ENCODE peak calls at places on chromosomes 12 and 14, in five cellular contexts. E is fibroblast of mammary gland, X is H9, A is Calu3, M is foreskin fibroblast. S is an unnamed sample.

GRCh38 chr14:20855652-20856291 is 35.4 kb upstream of the RNASE3 start:
- DNase-seq in E (peak; percentile 70), X (peak; percentile 78), A (peak; percentile 62), M (peak; percentile 35), S (peak; percentile 58)

GRCh38 chr14:88166616-88167015 is 156.5 kb downstream of the KCNK10 start:
- DNase-seq in E (peak; percentile 8), X (no peak), A (peak; percentile 46), M (no peak), S (peak; percentile 7)

GRCh38 chr14:74551903-74552371 is 58.4 kb downstream of the ISCA2 start:
- DNase-seq in E (no peak), X (no peak), A (no peak), M (no peak), S (peak; percentile 41)

GRCh38 chr14:26828741-26829140 is 230.9 kb upstream of the NOVA1 start:
- DNase-seq in E (no peak), X (no peak), A (no peak), M (no peak), S (no peak)

GRCh38 chr14:91350813-91351507 is 66.7 kb downstream of the CCDC88C start:
- DNase-seq in E (peak; percentile 4), X (no peak), A (no peak), M (no peak), S (no peak)

GRCh38 chr14:64656986-64657385 is 47.2 kb upstream of the PLEKHG3 start:
- DNase-seq in E (peak; percentile 92), X (no peak), A (no peak), M (peak; percentile 68), S (peak; percentile 98)

GRCh38 chr12:51980051-51980808 is 26.5 kb upstream of the TAMALIN start:
- DNase-seq in E (peak; percentile 58), X (peak; percentile 69), A (peak; percentile 56), M (peak; percentile 50), S (peak; percentile 61)

GRCh38 chr12:94714378-94714777 is 64.0 kb upstream of the TMCC3 start:
- DNase-seq in E (peak; percentile 91), X (no peak), A (no peak), M (peak; percentile 56), S (no peak)

GRCh38 chr14:100417466-100417865 is 94.3 kb downstream of the SLC25A47 start:
- DNase-seq in E (peak; percentile 96), X (peak; percentile 89), A (peak; percentile 77), M (peak; percentile 92), S (peak; percentile 88)

GRCh38 chr14:50714452-50715073 is 46.5 kb upstream of the SAV1 start:
- DNase-seq in E (peak; percentile 61), X (no peak), A (peak; percentile 21), M (peak; percentile 22), S (peak; percentile 52)

GRCh38 chr12:49298160-49298559 is 3.2 kb downstream of the PRPH start:
- DNase-seq in E (no peak), X (no peak), A (peak; percentile 52), M (no peak), S (no peak)
- TF ChIP-seq CTCF in E (peak; percentile 5), X (no peak), A (no peak), M (no peak), S (no peak)

DNA sequence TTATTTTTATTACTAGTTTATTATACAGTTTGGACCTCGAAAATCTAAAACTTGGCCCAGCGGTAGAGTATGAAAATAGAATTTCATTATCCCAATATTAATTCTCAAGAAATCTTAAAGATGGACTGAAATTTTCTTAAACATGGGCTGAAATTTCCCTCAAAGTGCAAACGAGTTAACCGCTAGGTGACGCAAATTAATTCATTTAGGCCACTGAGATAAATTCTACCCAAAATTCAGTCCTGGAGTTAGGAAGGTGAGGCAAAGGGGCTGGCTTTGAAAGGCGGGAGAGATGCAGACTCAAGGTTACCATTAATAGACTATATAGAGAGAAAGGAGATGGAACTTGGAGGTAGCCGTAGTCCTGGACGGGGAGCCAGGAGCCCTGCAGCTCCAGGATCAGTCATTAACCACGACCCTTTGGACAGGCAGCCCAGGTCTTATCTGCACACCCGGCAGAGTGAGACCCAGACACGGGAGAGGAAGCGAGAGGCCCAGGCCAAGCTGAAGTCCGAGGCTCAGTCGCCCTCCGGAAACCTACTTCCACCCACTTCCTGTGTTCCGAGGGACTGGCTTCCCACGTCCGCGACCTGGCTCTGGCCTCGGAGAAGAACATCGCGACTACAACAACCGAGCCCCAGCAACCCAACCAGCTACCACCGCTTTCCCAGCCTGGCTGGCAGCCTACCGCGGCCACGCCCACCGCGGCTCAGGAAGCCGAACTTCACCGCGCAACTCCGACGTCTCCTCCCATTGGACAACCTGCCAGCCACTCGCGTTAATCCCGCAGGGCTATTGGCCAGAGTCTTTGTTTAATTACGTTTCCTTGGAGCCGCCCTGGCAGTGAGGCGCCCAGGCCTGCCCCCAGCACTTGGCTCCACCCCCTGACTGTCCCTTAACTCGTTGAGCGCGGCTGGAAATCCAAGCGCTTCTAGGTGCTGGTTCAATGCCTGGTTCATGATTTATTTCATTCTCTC is at the start of gene EFCAB11:
- DNase-seq in E (peak; percentile 98), X (peak; percentile 99), A (peak; percentile 96), M (peak; percentile 97), S (peak; percentile 98)
- TF ChIP-seq CTCF in E (peak; percentile 15), X (peak; percentile 48), A (no peak), M (no peak), S (no peak)

DNA sequence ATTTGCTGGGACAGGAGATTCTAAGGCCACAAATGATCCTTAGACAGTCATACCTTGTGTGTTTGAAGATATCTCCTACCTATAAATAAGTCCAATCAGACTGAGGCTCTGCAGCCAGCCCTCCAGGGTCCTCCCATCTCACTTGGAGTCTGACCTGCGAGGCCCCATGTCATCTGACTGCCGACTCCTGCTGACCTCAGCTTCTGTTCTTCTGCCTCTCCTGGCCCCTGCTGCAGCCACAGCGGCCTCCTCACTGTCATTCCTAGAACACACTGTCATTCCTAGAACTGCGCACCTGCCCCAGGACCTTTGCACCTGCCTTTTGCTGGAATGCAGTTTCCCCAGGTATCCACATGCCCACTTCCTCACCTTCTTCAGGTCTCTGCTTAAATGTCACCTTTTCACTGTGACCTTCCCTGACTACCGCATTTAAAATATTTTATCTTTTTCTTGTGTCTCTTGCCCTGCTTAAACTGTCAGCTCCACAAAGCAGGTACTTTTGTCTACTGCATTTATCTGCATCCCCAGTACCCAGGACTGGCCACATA is 56.5 kb upstream of the RIN3 start:
- DNase-seq in E (no peak), X (no peak), A (no peak), M (no peak), S (no peak)
- TF ChIP-seq CTCF in E (no peak), X (no peak), A (no peak), M (no peak), S (no peak)

GRCh38 chr12:69354561-69355187 is 4.9 kb upstream of the YEATS4 start:
- DNase-seq in E (no peak), X (no peak), A (no peak), M (no peak), S (no peak)

GRCh38 chr12:69354172-69354560 is 5.4 kb upstream of the YEATS4 start:
- DNase-seq in E (no peak), X (no peak), A (no peak), M (no peak), S (no peak)

GRCh38 chr12:69360348-69360672 is 767 bp downstream of the YEATS4 start:
- DNase-seq in E (no peak), X (no peak), A (no peak), M (no peak), S (no peak)

GRCh38 chr12:69355363-69356035 is 4.0 kb upstream of the YEATS4 start:
- DNase-seq in E (no peak), X (no peak), A (no peak), M (no peak), S (no peak)

GRCh38 chr12:69359531-69360347 is at the start of gene YEATS4:
- DNase-seq in E (peak; percentile 94), X (peak; percentile 91), A (peak; percentile 93), M (peak; percentile 82), S (peak; percentile 79)
- TF ChIP-seq CTCF in E (no peak), X (no peak), A (no peak), M (no peak), S (no peak)

GRCh38 chr12:22670762-22671161 is 45.8 kb downstream of the ETNK1 start:
- DNase-seq in E (peak; percentile 42), X (no peak), A (no peak), M (no peak), S (peak; percentile 33)
- TF ChIP-seq CTCF in E (peak; percentile 36), X (peak; percentile 51), A (no peak), M (peak; percentile 14), S (peak; percentile 38)

DNA sequence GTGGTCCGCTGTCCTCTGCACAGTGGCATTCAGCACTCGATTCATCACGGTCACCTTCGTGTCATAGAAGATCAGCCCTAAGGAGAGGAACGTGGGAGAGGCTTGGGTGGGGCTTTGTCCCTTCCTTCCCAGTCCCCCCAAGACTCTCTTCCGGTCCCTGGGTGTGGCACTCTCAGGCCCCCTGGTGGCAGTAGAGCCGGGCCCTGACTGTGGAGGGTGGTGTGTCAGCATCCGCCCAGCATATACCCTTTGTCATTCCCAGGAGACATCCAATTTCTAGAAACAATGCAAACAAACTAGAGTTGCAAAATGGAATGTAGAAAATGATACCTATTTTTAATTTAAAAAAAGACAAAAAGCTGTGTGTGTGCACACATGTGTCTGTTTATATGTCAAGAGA is 45.0 kb downstream of the TRAFD1 start:
- DNase-seq in E (peak; percentile 34), X (no peak), A (peak; percentile 50), M (peak; percentile 4), S (peak; percentile 52)
- TF ChIP-seq CTCF in E (peak; percentile 41), X (peak; percentile 58), A (peak; percentile 56), M (peak; percentile 55), S (peak; percentile 60)

GRCh38 chr14:90277581-90278198 is 21.3 kb downstream of the PSMC1 start:
- DNase-seq in E (no peak), X (no peak), A (no peak), M (no peak), S (no peak)

GRCh38 chr14:90275455-90275814 is 19.1 kb downstream of the PSMC1 start:
- DNase-seq in E (no peak), X (no peak), A (no peak), M (no peak), S (no peak)

GRCh38 chr14:90275820-90276219 is 19.5 kb downstream of the PSMC1 start:
- DNase-seq in E (peak; percentile 80), X (no peak), A (no peak), M (no peak), S (no peak)

GRCh38 chr14:90278199-90279175 is 22.1 kb downstream of the PSMC1 start:
- DNase-seq in E (no peak), X (no peak), A (no peak), M (no peak), S (no peak)

DNA sequence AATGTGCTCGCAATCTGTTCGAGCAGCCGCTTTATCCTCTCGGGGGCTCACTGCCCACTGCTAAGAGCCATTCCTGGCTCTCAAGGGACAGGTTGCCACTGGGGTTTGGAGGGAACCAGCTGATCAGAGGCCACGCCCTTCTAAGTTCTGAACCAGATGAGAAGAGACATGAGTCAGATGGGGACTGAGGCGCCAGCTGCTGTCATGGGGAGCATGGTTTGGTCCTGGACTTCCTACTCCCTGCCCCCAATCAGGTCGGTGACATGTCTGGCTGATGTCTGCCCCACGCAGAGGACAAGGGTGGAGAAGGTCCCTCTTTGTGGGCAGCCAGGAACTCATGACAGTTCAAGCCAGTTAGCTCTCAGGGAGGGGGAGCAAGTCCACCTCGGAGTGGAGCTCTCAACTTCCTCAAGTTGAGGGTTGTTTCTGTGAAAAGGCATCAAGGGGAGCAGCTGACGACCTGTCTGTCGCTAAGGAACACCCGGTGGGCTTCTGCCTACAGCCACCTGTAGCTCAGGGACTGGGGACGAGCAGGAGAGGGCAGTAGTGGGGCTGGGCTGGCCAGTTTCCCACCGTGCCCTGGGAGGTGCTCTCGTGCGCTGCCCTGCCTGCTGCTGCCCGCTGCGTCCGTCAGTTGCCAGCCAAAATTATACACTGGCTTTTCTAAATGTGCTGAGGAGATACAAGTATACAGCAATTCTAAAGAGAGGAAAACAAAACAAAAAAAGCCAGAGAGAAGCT is 20.4 kb downstream of the PSMC1 start:
- DNase-seq in E (peak; percentile 45), X (peak; percentile 73), A (no peak), M (no peak), S (no peak)
- TF ChIP-seq CTCF in E (no peak), X (peak; percentile 48), A (no peak), M (no peak), S (no peak)

S was measured in AG10803.